ENCODE peak calls at places on chromosomes 5 and 9, in nine cellular contexts. Q is dorsolateral prefrontal cortex, D is gastrocnemius medialis, S is coronary artery, M is tibial artery, J is GM12878, H is Panc1, Y is Karpas-422, G is lung. L is an unnamed sample.

GRCh38 chr9:109320338-109320733 is 523 bp downstream of the EPB41L4B start:
- DNase-seq in S (no peak), M (no peak), Q (no peak), Y (no peak), H (no peak), D (no peak), G (no peak), J (no peak), L (no peak)

GRCh38 chr9:102461441-102461840 is 533.7 kb upstream of the CYLC2 start:
- DNase-seq in H (no peak), Q (no peak), J (no peak), Y (no peak), D (no peak), G (no peak), S (no peak), M (no peak), L (no peak)

GRCh38 chr9:109830587-109830986 is 50.6 kb downstream of the PALM2AKAP2 start:
- DNase-seq in J (no peak), D (no peak), Y (no peak), H (no peak), M (no peak), G (no peak), S (no peak), Q (no peak), L (no peak)

GRCh38 chr9:20491612-20492011 is 130.7 kb downstream of the MLLT3 start:
- DNase-seq in Y (no peak), J (no peak), H (no peak), D (no peak), Q (no peak), M (no peak), G (no peak), S (no peak), L (no peak)

GRCh38 chr9:135960328-135961276 is 571 bp downstream of the UBAC1 start:
- DNase-seq in D (no peak), J (no peak), Q (no peak), Y (peak), H (no peak), S (no peak), M (no peak), G (no peak), L (no peak)

GRCh38 chr5:75337366-75338021 is 474 bp downstream of the HMGCR start:
- DNase-seq in D (peak), Q (peak), J (no peak), S (peak), H (no peak), M (peak), Y (peak), G (peak), L (no peak)

GRCh38 chr5:31664566-31664965 is 25.6 kb downstream of the PDZD2 start:
- DNase-seq in Q (no peak), J (no peak), H (no peak), S (no peak), D (no peak), G (no peak), M (no peak), Y (peak), L (no peak)

GRCh38 chr5:153618857-153619256 is 128.4 kb downstream of the GRIA1 start:
- DNase-seq in H (no peak), J (no peak), Y (no peak), M (no peak), S (no peak), D (no peak), Q (no peak), G (no peak), L (no peak)

GRCh38 chr9:5629312-5630037 is 568 bp downstream of the RIC1 start:
- DNase-seq in H (no peak), G (peak), D (no peak), Q (peak), Y (peak), J (no peak), S (peak), M (peak), L (peak)

GRCh38 chr5:129899454-129899853 is 4.8 kb upstream of the CHSY3 start:
- DNase-seq in M (no peak), S (no peak), D (no peak), Q (no peak), J (no peak), G (no peak), Y (peak), H (no peak), L (no peak)

GRCh38 chr5:73278693-73279092 is 105.7 kb downstream of the TMEM174 start:
- DNase-seq in H (no peak), Q (no peak), M (no peak), S (no peak), Y (no peak), D (no peak), G (peak), J (no peak), L (no peak)

GRCh38 chr9:77708416-77708815 is 60.3 kb upstream of the GNA14 start:
- DNase-seq in M (no peak), J (no peak), Y (no peak), G (no peak), D (no peak), H (no peak), S (no peak), Q (no peak), L (no peak)

GRCh38 chr5:174767670-174768069 is 43.3 kb downstream of the MSX2 start:
- DNase-seq in G (no peak), Q (no peak), S (peak), H (no peak), Y (no peak), D (no peak), J (no peak), M (no peak), L (no peak)

GRCh38 chr5:34488984-34489383 is 167.1 kb upstream of the RAI14 start:
- DNase-seq in H (no peak), M (no peak), D (no peak), Q (no peak), J (no peak), Y (no peak), S (no peak), G (no peak), L (no peak)

DNA sequence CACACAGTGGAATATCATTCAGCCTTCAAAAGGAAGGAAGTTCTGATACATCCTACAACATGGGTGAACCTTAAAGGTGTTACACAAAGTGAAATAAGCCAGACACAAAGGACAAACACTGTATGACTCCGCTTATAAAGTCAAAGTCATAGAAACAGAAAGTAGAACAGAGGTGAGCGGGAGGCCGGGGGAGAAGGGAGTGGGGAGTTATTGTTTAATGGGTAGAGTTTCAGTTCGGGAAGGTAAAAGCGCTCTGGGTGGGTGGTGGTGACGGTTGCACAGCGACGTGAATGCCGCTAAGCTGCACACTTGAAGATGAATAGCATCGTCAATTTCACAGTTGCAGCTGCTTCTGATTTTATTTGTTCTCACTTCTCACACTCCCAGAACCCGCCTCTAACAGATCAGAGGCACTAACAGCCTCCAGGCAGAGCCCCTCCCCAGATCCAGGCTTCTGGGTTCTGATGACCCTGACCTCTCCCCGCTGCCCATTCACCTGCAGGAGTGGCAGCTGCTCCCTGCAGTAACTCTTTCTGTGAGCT is 34.1 kb downstream of the BNIP1 start:
- DNase-seq in Q (no peak), D (no peak), M (no peak), H (no peak), J (no peak), Y (no peak), S (no peak), G (no peak), L (no peak)
- H3K27ac ChIP-seq in Q (no peak), D (no peak), M (no peak), H (no peak), J (no peak), Y (no peak), S (no peak), G (no peak), L (no peak)

DNA sequence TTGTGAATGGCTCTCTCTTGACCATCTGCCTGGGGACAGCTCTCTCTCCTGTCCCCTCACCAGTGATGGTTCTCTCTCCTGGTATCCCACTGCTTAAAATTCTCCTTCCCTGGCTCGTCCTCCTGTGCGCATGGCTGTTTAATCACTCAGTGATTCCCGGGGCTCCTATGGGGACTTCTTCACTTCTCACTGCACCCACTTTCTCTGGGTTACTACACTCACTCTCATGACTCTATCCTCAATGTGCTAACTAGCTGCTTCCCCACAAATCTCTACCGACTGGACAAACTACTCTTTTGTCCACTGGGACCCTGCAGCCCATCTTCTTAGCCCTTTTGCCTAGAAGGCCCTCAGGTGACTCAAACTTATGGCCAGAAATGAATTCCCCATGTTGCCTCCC is 89.1 kb upstream of the TBC1D2 start:
- DNase-seq in G (no peak), H (no peak), D (no peak), S (no peak), Y (no peak), Q (no peak), J (no peak), M (no peak), L (no peak)
- H3K27ac ChIP-seq in G (no peak), H (no peak), D (no peak), S (no peak), Y (no peak), Q (no peak), J (no peak), M (no peak), L (no peak)

GRCh38 chr9:33288828-33289483 is 1.4 kb upstream of the NFX1 start:
- DNase-seq in H (no peak), Y (no peak), G (no peak), D (no peak), S (peak), M (peak), J (no peak), Q (no peak), L (no peak)

GRCh38 chr9:33290247-33290993 is at the start of gene NFX1:
- DNase-seq in S (peak), D (peak), H (peak), Q (peak), Y (peak), J (peak), G (peak), M (peak), L (peak)

GRCh38 chr9:33288235-33288634 is 2.1 kb upstream of the NFX1 start:
- DNase-seq in Y (no peak), J (no peak), H (no peak), S (no peak), M (no peak), D (no peak), G (no peak), Q (no peak), L (no peak)

GRCh38 chr9:33289936-33290246 is 425 bp upstream of the NFX1 start:
- DNase-seq in D (no peak), Y (no peak), S (no peak), J (no peak), G (no peak), M (no peak), H (no peak), Q (no peak), L (no peak)

GRCh38 chr9:33289501-33289900 is 815 bp upstream of the NFX1 start:
- DNase-seq in D (no peak), Q (no peak), M (peak), H (no peak), Y (peak), S (no peak), G (no peak), J (no peak), L (no peak)
- H3K27ac ChIP-seq in D (peak), Q (peak), M (peak), H (peak), Y (peak), S (peak), G (peak), J (peak), L (peak)

GRCh38 chr5:58545912-58546311 is 37.0 kb upstream of the RAB3C start:
- DNase-seq in S (no peak), Q (no peak), Y (peak), J (no peak), M (no peak), D (no peak), H (no peak), G (no peak), L (no peak)

GRCh38 chr5:58544926-58545325 is 37.9 kb upstream of the RAB3C start:
- DNase-seq in Y (no peak), D (no peak), S (no peak), G (no peak), M (no peak), H (no peak), Q (no peak), J (no peak), L (no peak)

GRCh38 chr5:58542709-58543108 is 40.2 kb upstream of the RAB3C start:
- DNase-seq in Y (no peak), S (no peak), D (no peak), M (no peak), G (no peak), Q (no peak), J (no peak), H (no peak), L (no peak)

GRCh38 chr5:58543723-58544122 is 39.2 kb upstream of the RAB3C start:
- DNase-seq in Y (no peak), S (no peak), D (no peak), Q (no peak), G (no peak), J (no peak), H (no peak), M (no peak), L (no peak)

GRCh38 chr5:58544195-58544594 is 38.7 kb upstream of the RAB3C start:
- DNase-seq in G (no peak), Q (no peak), J (no peak), D (no peak), M (no peak), H (no peak), S (no peak), Y (peak), L (no peak)
- H3K27ac ChIP-seq in G (no peak), Q (no peak), J (no peak), D (no peak), M (no peak), H (no peak), S (no peak), Y (peak), L (no peak)

GRCh38 chr9:90979138-90979551 is 177.5 kb downstream of the SYK start:
- DNase-seq in Q (no peak), J (no peak), Y (no peak), S (no peak), H (no peak), M (no peak), G (no peak), D (no peak), L (no peak)
- H3K27ac ChIP-seq in Q (no peak), J (no peak), Y (no peak), S (no peak), H (no peak), M (no peak), G (no peak), D (no peak), L (no peak)

GRCh38 chr5:68708842-68709170 is 385.0 kb upstream of the SLC30A5 start:
- DNase-seq in D (no peak), H (no peak), Q (no peak), J (no peak), Y (no peak), S (no peak), G (no peak), M (no peak), L (no peak)

GRCh38 chr5:68714810-68715209 is 379.0 kb upstream of the SLC30A5 start:
- DNase-seq in Q (no peak), M (no peak), H (no peak), J (no peak), D (no peak), G (no peak), Y (no peak), S (no peak), L (no peak)

GRCh38 chr5:68709229-68709628 is 384.6 kb upstream of the SLC30A5 start:
- DNase-seq in G (no peak), Q (no peak), Y (no peak), H (no peak), D (peak), M (no peak), S (no peak), J (no peak), L (no peak)

GRCh38 chr5:68710514-68710913 is 383.3 kb upstream of the SLC30A5 start:
- DNase-seq in S (no peak), Q (no peak), Y (no peak), M (no peak), J (peak), G (no peak), H (no peak), D (peak), L (no peak)

GRCh38 chr5:68711311-68712200 is 382.3 kb upstream of the SLC30A5 start:
- DNase-seq in M (no peak), D (no peak), H (no peak), G (no peak), J (peak), Q (peak), S (no peak), Y (no peak), L (no peak)
- H3K27ac ChIP-seq in M (no peak), D (peak), H (no peak), G (no peak), J (peak), Q (peak), S (no peak), Y (no peak), L (peak)